ENCODE peak calls at places on chromosomes 5 and 9, in six cellular contexts. One of them, this sample, is unnamed.

GRCh38 chr9:123375725-123376132 is 19.7 kb downstream of the CRB2 start:
- DNase-seq in stimulated activated CD4-positive, alpha-beta T cell treated with anti-CD3 and anti-CD28 coated beads, Interleukin-12 subunit alpha, Interleukin-12 subunit beta, amount 100 ng/mL, for 24 hours: no peak
- DNase-seq in HS-27A: no peak
- DNase-seq in NCI-H187: no peak
- DNase-seq in ELR: peak
- DNase-seq in activated naive CD4-positive, alpha-beta T cell treated with anti-CD3 and anti-CD28 coated beads for 36 hours: no peak
- DNase-seq in this sample: no peak

GRCh38 chr5:39219433-39219832 is at the start of gene FYB1:
- DNase-seq in stimulated activated CD4-positive, alpha-beta T cell treated with anti-CD3 and anti-CD28 coated beads, Interleukin-12 subunit alpha, Interleukin-12 subunit beta, amount 100 ng/mL, for 24 hours: no peak
- DNase-seq in HS-27A: no peak
- DNase-seq in NCI-H187: no peak
- DNase-seq in ELR: peak
- DNase-seq in activated naive CD4-positive, alpha-beta T cell treated with anti-CD3 and anti-CD28 coated beads for 36 hours: no peak
- DNase-seq in this sample: peak

GRCh38 chr9:19976226-19976625 is 187.4 kb upstream of the SLC24A2 start:
- DNase-seq in stimulated activated CD4-positive, alpha-beta T cell treated with anti-CD3 and anti-CD28 coated beads, Interleukin-12 subunit alpha, Interleukin-12 subunit beta, amount 100 ng/mL, for 24 hours: no peak
- DNase-seq in HS-27A: no peak
- DNase-seq in NCI-H187: no peak
- DNase-seq in ELR: peak
- DNase-seq in activated naive CD4-positive, alpha-beta T cell treated with anti-CD3 and anti-CD28 coated beads for 36 hours: peak
- DNase-seq in this sample: no peak

GRCh38 chr5:138389332-138389731 is 36.8 kb downstream of the KDM3B start:
- DNase-seq in stimulated activated CD4-positive, alpha-beta T cell treated with anti-CD3 and anti-CD28 coated beads, Interleukin-12 subunit alpha, Interleukin-12 subunit beta, amount 100 ng/mL, for 24 hours: no peak
- DNase-seq in HS-27A: no peak
- DNase-seq in NCI-H187: no peak
- DNase-seq in ELR: no peak
- DNase-seq in activated naive CD4-positive, alpha-beta T cell treated with anti-CD3 and anti-CD28 coated beads for 36 hours: no peak
- DNase-seq in this sample: no peak

GRCh38 chr9:115142502-115143265 is 24.7 kb upstream of the TNC start:
- DNase-seq in stimulated activated CD4-positive, alpha-beta T cell treated with anti-CD3 and anti-CD28 coated beads, Interleukin-12 subunit alpha, Interleukin-12 subunit beta, amount 100 ng/mL, for 24 hours: no peak
- DNase-seq in HS-27A: no peak
- DNase-seq in NCI-H187: no peak
- DNase-seq in ELR: no peak
- DNase-seq in activated naive CD4-positive, alpha-beta T cell treated with anti-CD3 and anti-CD28 coated beads for 36 hours: no peak
- DNase-seq in this sample: no peak

GRCh38 chr5:171419663-171420428 is 399 bp downstream of the FGF18 start:
- DNase-seq in stimulated activated CD4-positive, alpha-beta T cell treated with anti-CD3 and anti-CD28 coated beads, Interleukin-12 subunit alpha, Interleukin-12 subunit beta, amount 100 ng/mL, for 24 hours: no peak
- DNase-seq in HS-27A: no peak
- DNase-seq in NCI-H187: no peak
- DNase-seq in ELR: peak
- DNase-seq in activated naive CD4-positive, alpha-beta T cell treated with anti-CD3 and anti-CD28 coated beads for 36 hours: peak
- DNase-seq in this sample: no peak

GRCh38 chr5:107580902-107581823 is 89.6 kb downstream of the EFNA5 start:
- DNase-seq in stimulated activated CD4-positive, alpha-beta T cell treated with anti-CD3 and anti-CD28 coated beads, Interleukin-12 subunit alpha, Interleukin-12 subunit beta, amount 100 ng/mL, for 24 hours: no peak
- DNase-seq in HS-27A: no peak
- DNase-seq in NCI-H187: no peak
- DNase-seq in ELR: no peak
- DNase-seq in activated naive CD4-positive, alpha-beta T cell treated with anti-CD3 and anti-CD28 coated beads for 36 hours: no peak
- DNase-seq in this sample: no peak

GRCh38 chr5:56494300-56494704 is 261.2 kb upstream of the ANKRD55 start:
- DNase-seq in stimulated activated CD4-positive, alpha-beta T cell treated with anti-CD3 and anti-CD28 coated beads, Interleukin-12 subunit alpha, Interleukin-12 subunit beta, amount 100 ng/mL, for 24 hours: no peak
- DNase-seq in HS-27A: no peak
- DNase-seq in NCI-H187: no peak
- DNase-seq in ELR: no peak
- DNase-seq in activated naive CD4-positive, alpha-beta T cell treated with anti-CD3 and anti-CD28 coated beads for 36 hours: no peak
- DNase-seq in this sample: no peak

GRCh38 chr9:70406446-70406862 is 8.0 kb downstream of the KLF9 start:
- DNase-seq in stimulated activated CD4-positive, alpha-beta T cell treated with anti-CD3 and anti-CD28 coated beads, Interleukin-12 subunit alpha, Interleukin-12 subunit beta, amount 100 ng/mL, for 24 hours: no peak
- DNase-seq in HS-27A: no peak
- DNase-seq in NCI-H187: no peak
- DNase-seq in ELR: peak
- DNase-seq in activated naive CD4-positive, alpha-beta T cell treated with anti-CD3 and anti-CD28 coated beads for 36 hours: peak
- DNase-seq in this sample: no peak

GRCh38 chr5:102296229-102296817 is at the start of gene SLCO4C1:
- DNase-seq in stimulated activated CD4-positive, alpha-beta T cell treated with anti-CD3 and anti-CD28 coated beads, Interleukin-12 subunit alpha, Interleukin-12 subunit beta, amount 100 ng/mL, for 24 hours: peak
- DNase-seq in HS-27A: no peak
- DNase-seq in NCI-H187: peak
- DNase-seq in ELR: no peak
- DNase-seq in activated naive CD4-positive, alpha-beta T cell treated with anti-CD3 and anti-CD28 coated beads for 36 hours: peak
- DNase-seq in this sample: peak

GRCh38 chr5:53368516-53368915 is 111.9 kb upstream of the FST start:
- DNase-seq in stimulated activated CD4-positive, alpha-beta T cell treated with anti-CD3 and anti-CD28 coated beads, Interleukin-12 subunit alpha, Interleukin-12 subunit beta, amount 100 ng/mL, for 24 hours: no peak
- DNase-seq in HS-27A: no peak
- DNase-seq in NCI-H187: no peak
- DNase-seq in ELR: peak
- DNase-seq in activated naive CD4-positive, alpha-beta T cell treated with anti-CD3 and anti-CD28 coated beads for 36 hours: no peak
- DNase-seq in this sample: no peak

GRCh38 chr9:137490532-137491186 is 31.5 kb upstream of the NSMF start:
- DNase-seq in stimulated activated CD4-positive, alpha-beta T cell treated with anti-CD3 and anti-CD28 coated beads, Interleukin-12 subunit alpha, Interleukin-12 subunit beta, amount 100 ng/mL, for 24 hours: no peak
- DNase-seq in HS-27A: no peak
- DNase-seq in NCI-H187: no peak
- DNase-seq in ELR: no peak
- DNase-seq in activated naive CD4-positive, alpha-beta T cell treated with anti-CD3 and anti-CD28 coated beads for 36 hours: no peak
- DNase-seq in this sample: no peak

GRCh38 chr9:18798518-18799290 is 234.3 kb downstream of the SAXO1 start:
- DNase-seq in stimulated activated CD4-positive, alpha-beta T cell treated with anti-CD3 and anti-CD28 coated beads, Interleukin-12 subunit alpha, Interleukin-12 subunit beta, amount 100 ng/mL, for 24 hours: no peak
- DNase-seq in HS-27A: no peak
- DNase-seq in NCI-H187: no peak
- DNase-seq in ELR: no peak
- DNase-seq in activated naive CD4-positive, alpha-beta T cell treated with anti-CD3 and anti-CD28 coated beads for 36 hours: no peak
- DNase-seq in this sample: no peak

GRCh38 chr5:179755022-179755421 is 22.4 kb downstream of the MAML1 start:
- DNase-seq in stimulated activated CD4-positive, alpha-beta T cell treated with anti-CD3 and anti-CD28 coated beads, Interleukin-12 subunit alpha, Interleukin-12 subunit beta, amount 100 ng/mL, for 24 hours: no peak
- DNase-seq in HS-27A: no peak
- DNase-seq in NCI-H187: no peak
- DNase-seq in ELR: no peak
- DNase-seq in activated naive CD4-positive, alpha-beta T cell treated with anti-CD3 and anti-CD28 coated beads for 36 hours: no peak
- DNase-seq in this sample: no peak

GRCh38 chr5:143976055-143976454 is 164.1 kb downstream of the HMHB1 start:
- DNase-seq in stimulated activated CD4-positive, alpha-beta T cell treated with anti-CD3 and anti-CD28 coated beads, Interleukin-12 subunit alpha, Interleukin-12 subunit beta, amount 100 ng/mL, for 24 hours: no peak
- DNase-seq in HS-27A: no peak
- DNase-seq in NCI-H187: no peak
- DNase-seq in ELR: peak
- DNase-seq in activated naive CD4-positive, alpha-beta T cell treated with anti-CD3 and anti-CD28 coated beads for 36 hours: no peak
- DNase-seq in this sample: no peak

GRCh38 chr5:131324311-131324710 is 60.5 kb downstream of the CDC42SE2 start:
- DNase-seq in stimulated activated CD4-positive, alpha-beta T cell treated with anti-CD3 and anti-CD28 coated beads, Interleukin-12 subunit alpha, Interleukin-12 subunit beta, amount 100 ng/mL, for 24 hours: no peak
- DNase-seq in HS-27A: no peak
- DNase-seq in NCI-H187: no peak
- DNase-seq in ELR: no peak
- DNase-seq in activated naive CD4-positive, alpha-beta T cell treated with anti-CD3 and anti-CD28 coated beads for 36 hours: no peak
- DNase-seq in this sample: no peak

GRCh38 chr5:167208911-167209310 is 1082.5 kb upstream of the WWC1 start:
- DNase-seq in stimulated activated CD4-positive, alpha-beta T cell treated with anti-CD3 and anti-CD28 coated beads, Interleukin-12 subunit alpha, Interleukin-12 subunit beta, amount 100 ng/mL, for 24 hours: no peak
- DNase-seq in HS-27A: peak
- DNase-seq in NCI-H187: no peak
- DNase-seq in ELR: peak
- DNase-seq in activated naive CD4-positive, alpha-beta T cell treated with anti-CD3 and anti-CD28 coated beads for 36 hours: no peak
- DNase-seq in this sample: no peak

GRCh38 chr5:55969956-55970355 is 24.8 kb downstream of the IL6ST start:
- DNase-seq in stimulated activated CD4-positive, alpha-beta T cell treated with anti-CD3 and anti-CD28 coated beads, Interleukin-12 subunit alpha, Interleukin-12 subunit beta, amount 100 ng/mL, for 24 hours: no peak
- DNase-seq in HS-27A: no peak
- DNase-seq in NCI-H187: no peak
- DNase-seq in ELR: peak
- DNase-seq in activated naive CD4-positive, alpha-beta T cell treated with anti-CD3 and anti-CD28 coated beads for 36 hours: no peak
- DNase-seq in this sample: no peak

GRCh38 chr5:150481972-150482406 is 25.9 kb upstream of the NDST1 start:
- DNase-seq in stimulated activated CD4-positive, alpha-beta T cell treated with anti-CD3 and anti-CD28 coated beads, Interleukin-12 subunit alpha, Interleukin-12 subunit beta, amount 100 ng/mL, for 24 hours: no peak
- DNase-seq in HS-27A: no peak
- DNase-seq in NCI-H187: no peak
- DNase-seq in ELR: no peak
- DNase-seq in activated naive CD4-positive, alpha-beta T cell treated with anti-CD3 and anti-CD28 coated beads for 36 hours: no peak
- DNase-seq in this sample: no peak

GRCh38 chr5:59724482-59725392 is 168.8 kb downstream of the PDE4D start:
- DNase-seq in stimulated activated CD4-positive, alpha-beta T cell treated with anti-CD3 and anti-CD28 coated beads, Interleukin-12 subunit alpha, Interleukin-12 subunit beta, amount 100 ng/mL, for 24 hours: peak
- DNase-seq in HS-27A: no peak
- DNase-seq in NCI-H187: peak
- DNase-seq in ELR: peak
- DNase-seq in activated naive CD4-positive, alpha-beta T cell treated with anti-CD3 and anti-CD28 coated beads for 36 hours: peak
- DNase-seq in this sample: no peak

GRCh38 chr9:70403166-70403565 is 11.3 kb downstream of the KLF9 start:
- DNase-seq in stimulated activated CD4-positive, alpha-beta T cell treated with anti-CD3 and anti-CD28 coated beads, Interleukin-12 subunit alpha, Interleukin-12 subunit beta, amount 100 ng/mL, for 24 hours: no peak
- DNase-seq in HS-27A: no peak
- DNase-seq in NCI-H187: no peak
- DNase-seq in ELR: peak
- DNase-seq in activated naive CD4-positive, alpha-beta T cell treated with anti-CD3 and anti-CD28 coated beads for 36 hours: no peak
- DNase-seq in this sample: no peak

GRCh38 chr9:96214639-96215038 is 87.3 kb downstream of the HSD17B3 start:
- DNase-seq in stimulated activated CD4-positive, alpha-beta T cell treated with anti-CD3 and anti-CD28 coated beads, Interleukin-12 subunit alpha, Interleukin-12 subunit beta, amount 100 ng/mL, for 24 hours: no peak
- DNase-seq in HS-27A: no peak
- DNase-seq in NCI-H187: no peak
- DNase-seq in ELR: no peak
- DNase-seq in activated naive CD4-positive, alpha-beta T cell treated with anti-CD3 and anti-CD28 coated beads for 36 hours: no peak
- DNase-seq in this sample: no peak

GRCh38 chr9:95605826-95606555 is 89.2 kb upstream of the PTCH1 start:
- DNase-seq in stimulated activated CD4-positive, alpha-beta T cell treated with anti-CD3 and anti-CD28 coated beads, Interleukin-12 subunit alpha, Interleukin-12 subunit beta, amount 100 ng/mL, for 24 hours: no peak
- DNase-seq in HS-27A: no peak
- DNase-seq in NCI-H187: no peak
- DNase-seq in ELR: no peak
- DNase-seq in activated naive CD4-positive, alpha-beta T cell treated with anti-CD3 and anti-CD28 coated beads for 36 hours: no peak
- DNase-seq in this sample: no peak

GRCh38 chr5:141753971-141754713 is 72.1 kb upstream of the ARAP3 start:
- DNase-seq in stimulated activated CD4-positive, alpha-beta T cell treated with anti-CD3 and anti-CD28 coated beads, Interleukin-12 subunit alpha, Interleukin-12 subunit beta, amount 100 ng/mL, for 24 hours: peak
- DNase-seq in HS-27A: no peak
- DNase-seq in NCI-H187: no peak
- DNase-seq in ELR: peak
- DNase-seq in activated naive CD4-positive, alpha-beta T cell treated with anti-CD3 and anti-CD28 coated beads for 36 hours: peak
- DNase-seq in this sample: no peak

GRCh38 chr5:131532016-131532640 is 102.9 kb downstream of the RAPGEF6 start:
- DNase-seq in stimulated activated CD4-positive, alpha-beta T cell treated with anti-CD3 and anti-CD28 coated beads, Interleukin-12 subunit alpha, Interleukin-12 subunit beta, amount 100 ng/mL, for 24 hours: no peak
- DNase-seq in HS-27A: no peak
- DNase-seq in NCI-H187: no peak
- DNase-seq in ELR: no peak
- DNase-seq in activated naive CD4-positive, alpha-beta T cell treated with anti-CD3 and anti-CD28 coated beads for 36 hours: no peak
- DNase-seq in this sample: no peak